ENCODE peak calls at places on chromosome 17, in four cellular contexts. One of them, this sample, is unnamed. For H3K27me3, the result is how much of the 10 kb centered on the place peaks cover.

GRCh38 chr17:63349478-63350000 is 96.6 kb downstream of the CYB561 start:
- DNase-seq in mesendoderm: no peak
- DNase-seq in H1: no peak
- DNase-seq in IMR-90: peak
- DNase-seq in this sample: no peak

GRCh38 chr17:48554412-48555090 is 9.6 kb upstream of the HOXB2 start:
- DNase-seq in IMR-90: peak
- DNase-seq in mesendoderm: no peak
- DNase-seq in H1: no peak
- DNase-seq in this sample: peak

GRCh38 chr17:2865228-2865627 is 69.0 kb downstream of the RAP1GAP2 start:
- DNase-seq in mesendoderm: no peak
- DNase-seq in H1: no peak
- DNase-seq in IMR-90: no peak
- DNase-seq in this sample: no peak

GRCh38 chr17:48051706-48052486 is 3.7 kb downstream of the NFE2L1 start:
- DNase-seq in IMR-90: peak
- DNase-seq in mesendoderm: no peak
- DNase-seq in H1: no peak
- DNase-seq in this sample: no peak

GRCh38 chr17:60135951-60136666 is 13.7 kb upstream of the CA4 start:
- DNase-seq in mesendoderm: no peak
- DNase-seq in H1: peak
- DNase-seq in IMR-90: no peak
- DNase-seq in this sample: no peak

GRCh38 chr17:246226-246625 is 64.8 kb upstream of the DOC2B start:
- DNase-seq in IMR-90: no peak
- DNase-seq in H1: no peak
- DNase-seq in mesendoderm: no peak
- DNase-seq in this sample: no peak

GRCh38 chr17:41067281-41067680 is 1.6 kb upstream of the KRTAP2-4 start:
- DNase-seq in IMR-90: peak
- DNase-seq in H1: no peak
- DNase-seq in mesendoderm: no peak
- DNase-seq in this sample: no peak

GRCh38 chr17:10195090-10195489 is 3.3 kb downstream of the GAS7 start:
- DNase-seq in mesendoderm: no peak
- DNase-seq in H1: no peak
- DNase-seq in IMR-90: no peak
- DNase-seq in this sample: no peak

GRCh38 chr17:7889166-7889584 is 586 bp downstream of the CHD3 start:
- DNase-seq in H1: no peak
- DNase-seq in IMR-90: peak
- DNase-seq in mesendoderm: peak
- DNase-seq in this sample: peak

GRCh38 chr17:8997994-8998628 is 23.2 kb upstream of the NTN1 start:
- DNase-seq in H1: peak
- DNase-seq in mesendoderm: peak
- DNase-seq in IMR-90: peak
- DNase-seq in this sample: peak

GRCh38 chr17:18037482-18037881 is 1.5 kb downstream of the ATPAF2 start:
- DNase-seq in H1: no peak
- DNase-seq in mesendoderm: no peak
- DNase-seq in IMR-90: no peak
- DNase-seq in this sample: no peak

GRCh38 chr17:82353484-82353883 is 5.6 kb upstream of the TEX19 start:
- DNase-seq in IMR-90: no peak
- DNase-seq in H1: no peak
- DNase-seq in mesendoderm: no peak
- DNase-seq in this sample: no peak

GRCh38 chr17:75876190-75876937 is 2.0 kb downstream of the TRIM47 start:
- DNase-seq in mesendoderm: peak
- DNase-seq in IMR-90: no peak
- DNase-seq in H1: peak
- DNase-seq in this sample: peak

GRCh38 chr17:10616502-10617119 is 40.5 kb downstream of the MYH3 start:
- DNase-seq in H1: peak
- DNase-seq in IMR-90: peak
- DNase-seq in mesendoderm: peak
- DNase-seq in this sample: peak

GRCh38 chr17:28427372-28427771 is 21.4 kb upstream of the SLC46A1 start:
- DNase-seq in H1: no peak
- DNase-seq in mesendoderm: no peak
- DNase-seq in IMR-90: peak
- DNase-seq in this sample: no peak

GRCh38 chr17:10171057-10171456 is 27.3 kb downstream of the GAS7 start:
- DNase-seq in H1: no peak
- DNase-seq in mesendoderm: no peak
- DNase-seq in IMR-90: no peak
- DNase-seq in this sample: no peak

GRCh38 chr17:32288600-32288999 is 23.0 kb downstream of the RHBDL3 start:
- DNase-seq in H1: no peak
- DNase-seq in IMR-90: no peak
- DNase-seq in mesendoderm: no peak
- DNase-seq in this sample: no peak

GRCh38 chr17:34584805-34585416 is 5.5 kb downstream of the TMEM132E start:
- DNase-seq in IMR-90: peak
- DNase-seq in mesendoderm: peak
- DNase-seq in H1: no peak
- DNase-seq in this sample: no peak

GRCh38 chr17:82108038-82108998 is 10.3 kb upstream of the FASN start:
- DNase-seq in IMR-90: peak
- DNase-seq in mesendoderm: no peak
- DNase-seq in H1: no peak
- DNase-seq in this sample: peak

GRCh38 chr17:51640108-51640622 is 379.8 kb downstream of the UTP18 start:
- DNase-seq in IMR-90: no peak
- DNase-seq in H1: peak
- DNase-seq in mesendoderm: peak
- DNase-seq in this sample: peak

GRCh38 chr17:9389116-9389515 is 186.5 kb downstream of the STX8 start:
- DNase-seq in mesendoderm: no peak
- DNase-seq in IMR-90: peak
- DNase-seq in H1: no peak
- DNase-seq in this sample: no peak

GRCh38 chr17:72538921-72539352 is 418.1 kb downstream of the SOX9 start:
- DNase-seq in mesendoderm: no peak
- DNase-seq in IMR-90: no peak
- DNase-seq in H1: peak
- DNase-seq in this sample: peak
- H3K56ac ChIP-seq in mesendoderm: peak
- H3K56ac ChIP-seq in IMR-90: no peak
- H3K56ac ChIP-seq in H1: no peak
- H3K56ac ChIP-seq in this sample: no peak

GRCh38 chr17:44310612-44311376 is 2.4 kb downstream of the RUNDC3A start:
- DNase-seq in H1: no peak
- DNase-seq in mesendoderm: no peak
- DNase-seq in IMR-90: no peak
- DNase-seq in this sample: peak
- H3K27me3 ChIP-seq in H1: under half
- H3K27me3 ChIP-seq in mesendoderm: under half
- H3K27me3 ChIP-seq in IMR-90: half or more
- H3K27me3 ChIP-seq in this sample: under half

GRCh38 chr17:4759776-4760236 is 11.9 kb upstream of the TM4SF5 start:
- DNase-seq in H1: no peak
- DNase-seq in IMR-90: no peak
- DNase-seq in mesendoderm: no peak
- DNase-seq in this sample: no peak
- H3K56ac ChIP-seq in H1: no peak
- H3K56ac ChIP-seq in IMR-90: no peak
- H3K56ac ChIP-seq in mesendoderm: no peak
- H3K56ac ChIP-seq in this sample: no peak

DNA sequence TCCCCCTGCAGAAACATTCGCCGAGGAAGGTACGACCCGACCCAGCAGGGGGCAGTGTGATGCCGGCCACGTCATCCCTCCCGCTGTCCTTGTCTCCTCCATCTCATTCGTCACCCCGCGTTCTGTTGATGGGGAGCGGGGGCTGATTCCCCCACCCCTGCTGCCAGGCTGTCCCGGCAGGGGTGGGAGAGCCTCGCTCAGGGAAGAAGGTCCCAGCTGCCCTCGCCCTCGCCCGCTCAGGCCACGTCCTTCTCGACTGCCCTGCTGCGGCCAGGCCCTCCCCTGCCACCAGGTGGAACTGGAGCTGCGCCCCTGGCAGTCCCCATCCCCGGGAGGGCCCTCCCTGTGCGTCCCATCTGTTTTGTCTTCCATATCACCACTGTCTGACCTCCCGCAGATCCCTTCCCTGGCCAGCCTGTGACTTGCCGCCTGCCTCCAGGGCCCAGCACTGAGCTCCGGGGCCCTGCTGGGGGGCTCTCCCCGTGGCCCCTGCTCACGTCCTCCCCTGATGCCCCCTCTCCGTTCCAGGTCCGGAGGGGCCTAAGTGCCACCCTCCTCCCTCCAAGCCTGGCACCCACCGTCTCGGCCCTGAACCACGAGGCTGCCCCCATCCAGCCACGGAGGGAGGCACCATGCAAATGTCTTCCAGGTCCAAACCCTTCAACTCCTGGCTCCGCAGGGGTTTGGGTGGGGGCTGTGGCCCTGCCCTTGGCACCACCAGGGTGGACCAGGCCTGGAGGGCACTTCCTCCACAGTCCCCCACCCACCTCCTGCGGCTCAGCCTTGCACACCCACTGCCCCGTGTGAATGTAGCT is 20.6 kb downstream of the ADAM11 start:
- DNase-seq in H1: peak
- DNase-seq in IMR-90: peak
- DNase-seq in mesendoderm: peak
- DNase-seq in this sample: peak
- H3K27me3 ChIP-seq in H1: under half
- H3K27me3 ChIP-seq in IMR-90: under half
- H3K27me3 ChIP-seq in mesendoderm: under half
- H3K27me3 ChIP-seq in this sample: under half

GRCh38 chr17:74839955-74840354 is 19.7 kb downstream of the GRIN2C start:
- DNase-seq in H1: no peak
- DNase-seq in IMR-90: no peak
- DNase-seq in mesendoderm: no peak
- DNase-seq in this sample: no peak

GRCh38 chr17:74838275-74838674 is 21.4 kb downstream of the GRIN2C start:
- DNase-seq in mesendoderm: no peak
- DNase-seq in IMR-90: no peak
- DNase-seq in H1: no peak
- DNase-seq in this sample: no peak

GRCh38 chr17:74833501-74834361 is 26.0 kb downstream of the GRIN2C start:
- DNase-seq in IMR-90: peak
- DNase-seq in mesendoderm: no peak
- DNase-seq in H1: no peak
- DNase-seq in this sample: no peak

GRCh38 chr17:74836191-74836590 is 23.5 kb downstream of the GRIN2C start:
- DNase-seq in mesendoderm: no peak
- DNase-seq in IMR-90: no peak
- DNase-seq in H1: no peak
- DNase-seq in this sample: no peak

DNA sequence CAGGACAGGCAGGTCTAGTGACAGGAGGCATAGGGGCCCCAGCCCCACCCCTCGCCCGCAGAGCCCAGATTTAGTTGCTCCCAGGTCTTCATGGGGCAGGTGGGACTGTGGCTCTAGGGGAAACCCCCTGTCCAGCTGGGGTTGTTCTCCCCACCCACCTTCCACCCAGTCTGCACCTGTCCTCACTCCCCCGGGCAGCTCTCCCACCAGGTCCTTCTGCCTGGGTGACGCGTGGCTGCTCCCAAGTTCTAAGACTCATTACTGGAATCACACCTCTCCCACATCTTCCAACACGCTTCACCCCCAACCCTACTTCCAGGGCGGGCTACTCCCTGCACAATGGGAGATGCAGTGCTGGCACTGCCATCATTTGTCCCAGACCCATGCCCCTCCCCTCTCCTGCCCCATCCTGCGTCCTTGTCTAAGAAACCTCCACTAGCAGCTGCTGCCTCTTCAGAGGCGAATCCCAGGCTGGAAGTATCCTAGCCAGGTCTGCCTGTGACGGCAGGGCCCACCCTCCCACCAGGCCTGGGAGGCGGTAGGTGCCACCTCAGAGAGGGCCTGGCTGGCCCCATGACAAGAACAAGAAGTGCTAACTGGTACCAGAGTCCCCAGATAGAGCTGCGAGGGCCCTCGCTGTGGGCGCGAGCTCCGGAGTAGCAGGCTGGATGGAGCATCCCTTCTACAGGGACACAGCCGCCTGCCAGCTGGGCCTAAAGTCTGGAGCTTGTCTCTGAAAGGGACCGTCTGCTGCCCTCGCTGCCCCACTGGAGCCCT is 22.8 kb downstream of the GRIN2C start:
- DNase-seq in H1: no peak
- DNase-seq in mesendoderm: no peak
- DNase-seq in IMR-90: no peak
- DNase-seq in this sample: no peak
- H3K56ac ChIP-seq in H1: no peak
- H3K56ac ChIP-seq in mesendoderm: no peak
- H3K56ac ChIP-seq in IMR-90: no peak
- H3K56ac ChIP-seq in this sample: no peak

GRCh38 chr17:79440251-79440650 is 170.6 kb downstream of the RBFOX3 start:
- DNase-seq in IMR-90: no peak
- DNase-seq in mesendoderm: no peak
- DNase-seq in H1: no peak
- DNase-seq in this sample: no peak
- H3K27me3 ChIP-seq in IMR-90: under half
- H3K27me3 ChIP-seq in mesendoderm: under half
- H3K27me3 ChIP-seq in H1: under half
- H3K27me3 ChIP-seq in this sample: under half

DNA sequence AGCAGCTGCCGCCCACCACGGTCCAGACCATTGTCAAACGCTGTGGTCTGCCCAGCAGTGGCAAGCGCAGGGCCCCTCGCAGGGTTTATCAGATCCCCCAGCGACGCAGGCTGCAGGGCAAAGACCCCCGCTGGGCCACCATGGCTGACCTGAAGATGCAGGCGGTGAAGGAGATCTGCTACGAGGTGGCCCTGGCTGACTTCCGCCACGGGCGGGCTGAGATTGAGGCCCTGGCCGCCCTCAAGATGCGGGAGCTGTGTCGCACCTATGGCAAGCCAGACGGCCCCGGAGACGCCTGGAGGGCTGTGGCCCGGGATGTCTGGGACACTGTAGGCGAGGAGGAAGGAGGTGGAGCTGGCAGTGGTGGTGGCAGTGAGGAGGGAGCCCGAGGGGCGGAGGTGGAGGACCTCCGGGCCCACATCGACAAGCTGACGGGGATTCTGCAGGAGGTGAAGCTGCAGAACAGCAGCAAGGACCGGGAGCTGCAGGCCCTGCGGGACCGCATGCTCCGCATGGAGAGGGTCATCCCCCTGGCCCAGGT is 13.0 kb downstream of the SLC52A1 start:
- DNase-seq in mesendoderm: no peak
- DNase-seq in H1: no peak
- DNase-seq in IMR-90: no peak
- DNase-seq in this sample: no peak
- H3K56ac ChIP-seq in mesendoderm: no peak
- H3K56ac ChIP-seq in H1: no peak
- H3K56ac ChIP-seq in IMR-90: no peak
- H3K56ac ChIP-seq in this sample: no peak

This sample was measured in H9.